ENCODE peak calls at places on chromosomes 7 and 10, in six cellular contexts. W is H1, Z is WTC11, P is HEK293T, G is HepG2, V is K562. L is an unnamed sample.
A peak's percentile ranks its signal among the peaks of the same experiment; 100 is the strongest.

GRCh38 chr10:48625013-48625412 is 20.1 kb upstream of the ARHGAP22 start:
- DNase-seq in W (no peak), Z (no peak), P (no peak), G (no peak), V (no peak), L (no peak)

GRCh38 chr7:22632674-22633073 is 94.3 kb upstream of the IL6 start:
- DNase-seq in W (no peak), Z (no peak), P (no peak), G (no peak), V (no peak), L (no peak)

GRCh38 chr7:129688503-129689222 is 77.1 kb downstream of the NRF1 start:
- DNase-seq in W (no peak), Z (no peak), P (no peak), G (no peak), V (no peak), L (no peak)

GRCh38 chr10:9038146-9038714 is 983.7 kb downstream of the GATA3 start:
- DNase-seq in W (no peak), Z (no peak), P (no peak), G (no peak), V (no peak), L (no peak)

GRCh38 chr7:48244902-48245301 is 73.6 kb downstream of the ABCA13 start:
- DNase-seq in W (no peak), Z (no peak), P (no peak), G (no peak), V (no peak), L (no peak)

GRCh38 chr10:92342801-92343200 is 51.8 kb downstream of the MARCHF5 start:
- DNase-seq in W (no peak), Z (no peak), P (no peak), G (no peak), V (no peak), L (no peak)

GRCh38 chr10:77710759-77711682 is 73.4 kb upstream of the KCNMA1 start:
- DNase-seq in W (peak; percentile 99), Z (peak; percentile 90), P (peak; percentile 90), G (peak; percentile 5), V (peak; percentile 93), L (peak; percentile 6)

GRCh38 chr10:79146611-79147130 is 77.9 kb downstream of the ZMIZ1 start:
- DNase-seq in W (no peak), Z (no peak), P (no peak), G (no peak), V (no peak), L (no peak)

GRCh38 chr10:100267237-100268104 is at the start of gene CWF19L1:
- DNase-seq in W (peak; percentile 96), Z (peak; percentile 84), P (peak; percentile 92), G (peak; percentile 76), V (peak; percentile 61), L (peak; percentile 83)

GRCh38 chr7:158283016-158283974 is 304.3 kb downstream of the PTPRN2 start:
- DNase-seq in W (peak; percentile 41), Z (no peak), P (no peak), G (no peak), V (no peak), L (no peak)

GRCh38 chr7:150405584-150406310 is 26.6 kb downstream of the ZNF775 start:
- DNase-seq in W (peak; percentile 78), Z (peak; percentile 67), P (no peak), G (no peak), V (peak; percentile 87), L (no peak)

GRCh38 chr7:79624336-79624735 is 170.9 kb upstream of the MAGI2 start:
- DNase-seq in W (no peak), Z (no peak), P (no peak), G (no peak), V (no peak), L (no peak)

GRCh38 chr7:93843260-93843659 is 47.3 kb downstream of the TFPI2 start:
- DNase-seq in W (no peak), Z (no peak), P (no peak), G (no peak), V (no peak), L (no peak)

GRCh38 chr10:55630491-55631056 is 730.5 kb downstream of the ZWINT start:
- DNase-seq in W (peak; percentile 56), Z (peak; percentile 42), P (peak; percentile 34), G (no peak), V (no peak), L (no peak)

DNA sequence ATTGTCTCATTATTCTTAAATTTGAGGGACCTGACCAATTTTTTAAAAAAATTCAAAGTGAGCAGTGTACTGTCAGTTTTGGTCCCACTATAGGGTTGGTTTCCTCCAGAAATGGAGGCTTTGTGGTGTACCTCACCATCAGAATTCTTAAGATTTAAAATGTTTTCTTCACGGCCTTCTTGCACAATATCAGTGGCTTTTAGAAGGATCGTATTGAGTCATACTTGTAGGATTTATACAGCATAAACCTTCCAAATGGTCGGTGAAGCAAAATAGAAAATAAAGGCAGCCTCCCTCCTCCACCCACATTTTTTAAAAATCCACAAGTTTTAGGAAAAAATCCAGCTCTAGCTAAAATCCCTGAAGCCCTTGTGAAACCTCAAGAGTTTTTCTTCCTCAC is 126.4 kb downstream of the RNLS start:
- DNase-seq in W (no peak), Z (no peak), P (no peak), G (no peak), V (no peak), L (no peak)
- TF ChIP-seq SP1 in W (no peak), Z (no peak), P (no peak), G (no peak), V (no peak), L (no peak)

GRCh38 chr10:5500910-5501309 is 1.5 kb upstream of the CALML5 start:
- DNase-seq in W (no peak), Z (no peak), P (no peak), G (no peak), V (no peak), L (no peak)

GRCh38 chr10:5504146-5505072 is 5.0 kb upstream of the CALML5 start:
- DNase-seq in W (no peak), Z (no peak), P (no peak), G (no peak), V (no peak), L (no peak)

GRCh38 chr10:5500162-5500670 is 846 bp upstream of the CALML5 start:
- DNase-seq in W (no peak), Z (no peak), P (no peak), G (no peak), V (no peak), L (no peak)

GRCh38 chr10:5502903-5503835 is 3.8 kb upstream of the CALML5 start:
- DNase-seq in W (no peak), Z (no peak), P (no peak), G (no peak), V (no peak), L (no peak)

GRCh38 chr10:5501976-5502902 is 2.9 kb upstream of the CALML5 start:
- DNase-seq in W (no peak), Z (no peak), P (no peak), G (no peak), V (no peak), L (no peak)
- TF ChIP-seq SP1 in W (no peak), Z (no peak), P (no peak), G (no peak), V (no peak), L (no peak)

GRCh38 chr10:121189092-121189491 is 337.9 kb downstream of the WDR11 start:
- DNase-seq in W (no peak), Z (no peak), P (no peak), G (no peak), V (no peak), L (no peak)

GRCh38 chr10:121195524-121195910 is 344.4 kb downstream of the WDR11 start:
- DNase-seq in W (no peak), Z (no peak), P (no peak), G (no peak), V (no peak), L (no peak)

GRCh38 chr10:121194696-121195523 is 343.7 kb downstream of the WDR11 start:
- DNase-seq in W (no peak), Z (no peak), P (no peak), G (no peak), V (no peak), L (no peak)
- TF ChIP-seq SP1 in W (no peak), Z (no peak), P (no peak), G (no peak), V (no peak), L (no peak)

GRCh38 chr7:66925255-66925654 is 4.2 kb downstream of the TMEM248 start:
- DNase-seq in W (no peak), Z (no peak), P (no peak), G (peak; percentile 63), V (no peak), L (no peak)

GRCh38 chr7:66920769-66921395 is at the start of gene TMEM248:
- DNase-seq in W (peak; percentile 84), Z (peak; percentile 66), P (peak; percentile 80), G (peak; percentile 69), V (peak; percentile 90), L (peak; percentile 69)

GRCh38 chr7:66921396-66921917 is 432 bp downstream of the TMEM248 start:
- DNase-seq in W (peak; percentile 63), Z (peak; percentile 24), P (peak; percentile 25), G (no peak), V (peak; percentile 84), L (no peak)

GRCh38 chr7:66920256-66920655 is 769 bp upstream of the TMEM248 start:
- DNase-seq in W (no peak), Z (no peak), P (no peak), G (no peak), V (no peak), L (no peak)

DNA sequence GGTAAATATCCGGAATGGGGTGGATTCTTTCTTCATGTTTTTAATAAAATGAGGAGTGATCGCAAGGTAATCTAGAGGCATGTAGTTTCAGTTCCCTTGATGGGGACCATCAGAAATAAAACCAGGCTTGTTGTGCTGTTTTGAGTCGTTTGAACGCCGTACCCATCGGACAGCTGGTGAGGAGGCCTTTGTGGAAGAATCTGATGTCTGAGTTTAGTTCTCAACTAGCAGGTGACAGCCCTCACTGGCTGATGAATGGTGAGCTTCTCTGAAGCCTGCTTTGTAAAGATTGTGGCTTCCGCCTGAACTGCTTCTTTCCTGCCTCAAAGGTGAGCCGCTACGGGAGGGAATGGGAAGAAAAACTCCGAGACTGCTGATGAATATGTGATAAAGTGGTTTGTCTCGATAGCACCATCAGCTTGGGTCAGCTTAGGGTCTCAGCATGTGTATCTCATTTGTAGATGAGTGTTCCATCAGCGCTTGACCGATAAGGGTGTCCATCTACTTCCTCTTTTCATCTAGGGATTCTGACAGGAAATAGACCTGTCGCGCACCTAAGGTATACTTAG is 977 bp downstream of the TMEM248 start:
- DNase-seq in W (no peak), Z (no peak), P (no peak), G (peak; percentile 30), V (peak; percentile 71), L (no peak)
- TF ChIP-seq SP1 in W (no peak), Z (no peak), P (no peak), G (no peak), V (peak; percentile 61), L (no peak)

L was measured in HCT116.